ENCODE peak calls at places on chromosomes 4 and X, in ten cellular contexts. N is GM23338; V is hepatocyte; S is foreskin fibroblast; U is epithelial cell of esophagus; P is fibroblast of the aortic adventitia; C is upper lobe of right lung; Q is spleen; D is AG10803; I is CD8-positive, alpha-beta T cell. K is an unnamed sample.

GRCh38 chr4:89899157-89899556 is 4.5 kb downstream of the MMRN1 start:
- DNase-seq in P (no peak), D (no peak), C (no peak), N (no peak), I (no peak), S (no peak), Q (no peak), V (no peak), U (no peak), K (no peak)

GRCh38 chr4:89071311-89071710 is 14.3 kb upstream of the FAM13A start:
- DNase-seq in P (no peak), Q (no peak), U (peak; percentile 48), I (no peak), N (no peak), C (no peak), S (no peak), D (no peak), V (no peak), K (no peak)

GRCh38 chr4:10080874-10081606 is 35.6 kb downstream of the WDR1 start:
- DNase-seq in S (no peak), C (peak; percentile 35), N (no peak), D (no peak), U (no peak), Q (peak; percentile 58), P (no peak), V (no peak), I (no peak), K (no peak)

GRCh38 chr4:116357758-116358157 is 727.6 kb downstream of the TRAM1L1 start:
- DNase-seq in Q (no peak), V (peak; percentile 65), S (no peak), D (no peak), U (peak; percentile 90), P (peak; percentile 82), C (no peak), I (no peak), N (peak; percentile 14), K (peak; percentile 65)

GRCh38 chrX:39459204-39459603 is 638.6 kb downstream of the BCOR start:
- DNase-seq in Q (no peak), I (no peak), S (no peak), N (no peak), U (no peak), D (no peak), P (no peak), C (no peak), V (peak; percentile 26), K (no peak)

GRCh38 chr4:82268050-82268825 is 105.6 kb downstream of the HNRNPD start:
- DNase-seq in U (peak; percentile 80), I (peak; percentile 42), N (peak; percentile 87), S (peak; percentile 40), Q (no peak), D (peak; percentile 62), P (peak; percentile 64), C (no peak), V (peak; percentile 81), K (peak; percentile 48)

GRCh38 chr4:8838911-8839431 is 32.7 kb downstream of the HMX1 start:
- DNase-seq in D (no peak), P (no peak), V (no peak), S (no peak), U (no peak), C (peak; percentile 57), N (no peak), Q (no peak), I (no peak), K (no peak)

GRCh38 chr4:107248571-107248970 is 212.5 kb upstream of the DKK2 start:
- DNase-seq in V (no peak), S (peak; percentile 24), N (no peak), C (no peak), I (no peak), D (no peak), U (peak; percentile 58), P (peak; percentile 17), Q (no peak), K (peak; percentile 62)

GRCh38 chr4:140163029-140163810 is 9.2 kb upstream of the MAML3 start:
- DNase-seq in Q (no peak), P (peak; percentile 84), V (no peak), S (peak; percentile 57), D (peak; percentile 57), N (no peak), U (peak; percentile 38), C (no peak), I (no peak), K (peak; percentile 85)

GRCh38 chr4:140158234-140159030 is 4.4 kb upstream of the MAML3 start:
- DNase-seq in I (no peak), Q (no peak), V (no peak), D (peak; percentile 60), S (no peak), N (no peak), C (no peak), P (peak; percentile 83), U (no peak), K (peak; percentile 76)

GRCh38 chr4:140157341-140157740 is 3.4 kb upstream of the MAML3 start:
- DNase-seq in P (no peak), I (no peak), D (no peak), N (no peak), Q (no peak), V (no peak), U (peak; percentile 87), S (no peak), C (no peak), K (no peak)

GRCh38 chr4:140168474-140168873 is 14.5 kb upstream of the MAML3 start:
- DNase-seq in V (no peak), C (no peak), S (no peak), Q (no peak), U (no peak), I (no peak), P (peak; percentile 53), N (peak; percentile 31), D (no peak), K (no peak)

DNA sequence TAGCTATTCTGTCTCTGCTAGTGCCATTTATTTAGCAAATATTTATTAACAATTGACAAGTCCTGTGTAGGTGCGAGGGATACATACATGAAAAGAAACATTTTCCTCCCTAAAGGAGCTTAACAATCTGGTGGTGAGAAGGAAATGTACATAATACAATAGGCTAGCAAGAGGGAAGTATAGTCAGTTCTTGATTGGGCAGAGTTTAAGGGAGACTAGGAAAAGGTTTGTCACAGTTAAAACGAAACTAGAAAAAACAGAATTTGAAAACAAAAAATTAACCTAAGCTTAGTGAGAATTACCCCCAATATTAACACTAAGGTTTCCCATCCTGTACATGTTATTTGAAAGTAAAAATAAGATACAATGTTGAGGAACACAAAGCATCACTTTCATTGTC is 8.6 kb upstream of the MAML3 start:
- DNase-seq in C (no peak), D (no peak), N (no peak), Q (no peak), I (no peak), P (no peak), V (no peak), U (no peak), S (no peak), K (no peak)
- H3K4me3 ChIP-seq in C (no peak overlapping the region), D (no peak overlapping the region), N (no peak overlapping the region), Q (no peak overlapping the region), I (no peak overlapping the region), P (peak overlapping the region; percentile 36), V (no peak overlapping the region), U (no peak overlapping the region), S (no peak overlapping the region), K (no peak overlapping the region)

DNA sequence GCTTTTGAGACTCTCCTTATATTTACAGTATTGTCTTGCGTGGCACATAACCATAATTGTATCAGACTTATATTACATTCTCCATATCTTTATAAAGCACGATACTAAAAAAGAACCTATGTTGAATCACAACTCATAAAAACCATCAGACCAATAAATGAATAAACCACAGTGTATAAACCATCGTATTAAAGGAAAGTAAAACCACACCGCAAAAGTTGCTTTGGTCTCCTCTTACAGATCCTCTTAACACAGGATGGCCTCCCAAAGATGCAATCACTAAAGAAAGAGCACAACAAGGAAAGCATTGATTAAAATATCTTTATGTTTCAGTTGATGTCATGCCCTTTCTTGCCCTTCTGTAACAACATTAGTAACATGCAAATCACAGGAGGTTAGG is 437.9 kb downstream of the AFF2 start:
- DNase-seq in I (no peak), C (no peak), V (no peak), P (no peak), Q (no peak), D (no peak), S (no peak), N (no peak), U (no peak), K (no peak)
- TF ChIP-seq CTCF in I (no peak), C (no peak), V (no peak), P (no peak), Q (no peak), D (no peak), S (no peak), N (no peak), U (no peak), K (no peak)

GRCh38 chr4:6199344-6199921 is 916 bp downstream of the JAKMIP1 start:
- DNase-seq in I (peak; percentile 47), V (peak; percentile 18), N (peak; percentile 76), P (no peak), D (no peak), U (no peak), S (no peak), Q (no peak), C (no peak), K (peak; percentile 20)

GRCh38 chr4:6201580-6202091 is 1.3 kb upstream of the JAKMIP1 start:
- DNase-seq in D (no peak), N (no peak), V (no peak), U (no peak), S (no peak), I (peak; percentile 57), C (no peak), P (no peak), Q (no peak), K (no peak)

GRCh38 chr4:6200011-6200921 is at the start of gene JAKMIP1:
- DNase-seq in N (peak; percentile 80), D (peak; percentile 33), U (peak; percentile 7), I (peak; percentile 76), Q (peak; percentile 89), P (peak; percentile 26), C (peak; percentile 88), V (peak; percentile 88), S (peak; percentile 26), K (peak; percentile 28)

GRCh38 chr4:6198768-6199343 is 1.5 kb downstream of the JAKMIP1 start:
- DNase-seq in Q (peak; percentile 74), N (peak; percentile 83), D (no peak), P (peak; percentile 6), V (no peak), I (peak; percentile 35), S (no peak), U (no peak), C (no peak), K (no peak)

GRCh38 chr4:6200922-6201362 is 593 bp upstream of the JAKMIP1 start:
- DNase-seq in Q (no peak), P (no peak), D (no peak), I (peak; percentile 27), C (no peak), S (no peak), U (no peak), V (peak; percentile 38), N (no peak), K (no peak)
- H3K4me3 ChIP-seq in Q (peak overlapping the region; percentile 52), P (no peak overlapping the region), D (no peak overlapping the region), I (no peak overlapping the region), C (peak overlapping the region; percentile 54), S (no peak overlapping the region), U (no peak overlapping the region), V (no peak overlapping the region), N (peak overlapping the region; percentile 73), K (no peak overlapping the region)

GRCh38 chr4:138983690-138984089 is 31.9 kb upstream of the NOCT start:
- DNase-seq in U (no peak), V (no peak), I (no peak), N (no peak), C (no peak), Q (no peak), S (no peak), D (no peak), P (no peak), K (no peak)

GRCh38 chr4:138979742-138980141 is 35.8 kb upstream of the NOCT start:
- DNase-seq in V (no peak), N (no peak), C (no peak), Q (no peak), I (no peak), D (no peak), U (no peak), P (no peak), S (no peak), K (no peak)

GRCh38 chr4:138981930-138982390 is 33.6 kb upstream of the NOCT start:
- DNase-seq in Q (no peak), P (peak; percentile 75), V (peak; percentile 63), I (no peak), D (peak; percentile 63), S (peak; percentile 74), U (peak; percentile 70), N (peak; percentile 42), C (no peak), K (peak; percentile 19)

GRCh38 chr4:138982754-138983153 is 32.8 kb upstream of the NOCT start:
- DNase-seq in V (no peak), C (no peak), Q (no peak), U (no peak), I (no peak), D (no peak), S (no peak), N (no peak), P (no peak), K (no peak)

DNA sequence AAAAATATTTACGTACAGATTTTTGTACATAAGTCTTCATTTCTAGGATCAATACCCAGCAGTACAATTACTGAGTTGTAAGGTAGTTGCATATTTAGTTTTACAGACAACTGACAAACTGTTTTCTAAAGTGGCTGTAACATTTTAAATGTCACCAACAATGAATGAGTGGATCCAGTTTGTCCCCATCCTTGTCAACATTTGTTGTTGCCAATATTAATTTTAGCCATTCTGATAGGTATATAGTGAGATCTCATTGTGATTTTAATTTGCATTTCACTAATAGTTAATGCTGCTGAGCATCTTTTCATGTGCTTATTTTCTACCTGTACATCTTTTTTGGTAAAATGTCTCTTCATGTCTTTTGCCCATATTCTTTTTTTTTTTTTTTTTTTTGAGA is 30.9 kb upstream of the NOCT start:
- DNase-seq in Q (no peak), V (no peak), I (no peak), U (no peak), D (no peak), P (no peak), N (no peak), S (no peak), C (no peak), K (no peak)
- TF ChIP-seq CTCF in Q (no peak), V (no peak), I (no peak), U (no peak), D (no peak), P (no peak), N (no peak), S (no peak), C (no peak), K (no peak)